ENCODE peak calls at places on chromosomes 2 and 18, in nine cellular contexts. F is H9, B is PC-9, N is GM23248, X is pancreas, E is ovary, U is breast epithelium, Q is K562, Y is tibial nerve. J is an unnamed sample. For H3K27me3, the result is how much of the 10 kb centered on the place peaks cover.

GRCh38 chr18:69585696-69586095 is 185.0 kb downstream of the DOK6 start:
- DNase-seq in F (no peak), B (no peak), N (no peak), X (no peak), E (no peak), U (no peak), Q (no peak), Y (no peak), J (no peak)

GRCh38 chr18:24677011-24677410 is 216.6 kb downstream of the HRH4 start:
- DNase-seq in F (no peak), B (no peak), N (peak), X (no peak), E (no peak), U (no peak), Q (no peak), Y (no peak), J (no peak)

GRCh38 chr2:60552096-60552850 is 1.2 kb downstream of the BCL11A start:
- DNase-seq in F (peak), B (no peak), N (peak), X (peak), E (peak), U (no peak), Q (no peak), Y (no peak), J (no peak)

GRCh38 chr2:36277146-36277808 is 78.3 kb upstream of the CRIM1 start:
- DNase-seq in F (no peak), B (peak), N (peak), X (no peak), E (no peak), U (no peak), Q (no peak), Y (no peak), J (no peak)

GRCh38 chr2:196130039-196130825 is 41.1 kb downstream of the STK17B start:
- DNase-seq in F (no peak), B (no peak), N (no peak), X (no peak), E (no peak), U (no peak), Q (no peak), Y (no peak), J (no peak)

GRCh38 chr2:119305497-119306195 is 61.0 kb downstream of the C2orf76 start:
- DNase-seq in F (no peak), B (no peak), N (peak), X (no peak), E (no peak), U (no peak), Q (no peak), Y (no peak), J (no peak)

GRCh38 chr2:237483018-237483731 is 3.9 kb upstream of the MLPH start:
- DNase-seq in F (no peak), B (peak), N (peak), X (no peak), E (no peak), U (peak), Q (no peak), Y (no peak), J (no peak)

GRCh38 chr2:39704540-39704939 is 38.8 kb downstream of the TMEM178A start:
- DNase-seq in F (no peak), B (no peak), N (no peak), X (no peak), E (no peak), U (no peak), Q (no peak), Y (no peak), J (no peak)

GRCh38 chr18:11733031-11733430 is 44.0 kb downstream of the GNAL start:
- DNase-seq in F (peak), B (peak), N (peak), X (peak), E (peak), U (peak), Q (peak), Y (peak), J (peak)

GRCh38 chr2:86333378-86333777 is 4.0 kb downstream of the REEP1 start:
- DNase-seq in F (no peak), B (no peak), N (no peak), X (no peak), E (no peak), U (no peak), Q (no peak), Y (no peak), J (no peak)

GRCh38 chr2:201880620-201881381 is 74.5 kb downstream of the CDK15 start:
- DNase-seq in F (no peak), B (no peak), N (peak), X (no peak), E (no peak), U (no peak), Q (peak), Y (no peak), J (no peak)

GRCh38 chr2:77513191-77513590 is 9.0 kb downstream of the LRRTM4 start:
- DNase-seq in F (no peak), B (no peak), N (no peak), X (no peak), E (no peak), U (no peak), Q (no peak), Y (no peak), J (no peak)

GRCh38 chr2:16628316-16628715 is 37.3 kb downstream of the CYRIA start:
- DNase-seq in F (no peak), B (peak), N (no peak), X (no peak), E (no peak), U (no peak), Q (no peak), Y (no peak), J (no peak)

GRCh38 chr2:16625759-16626158 is 39.9 kb downstream of the CYRIA start:
- DNase-seq in F (no peak), B (no peak), N (no peak), X (no peak), E (no peak), U (no peak), Q (no peak), Y (no peak), J (no peak)

GRCh38 chr2:16626497-16626896 is 39.1 kb downstream of the CYRIA start:
- DNase-seq in F (no peak), B (peak), N (peak), X (no peak), E (no peak), U (no peak), Q (no peak), Y (peak), J (no peak)

GRCh38 chr2:16625201-16625729 is 40.4 kb downstream of the CYRIA start:
- DNase-seq in F (no peak), B (no peak), N (no peak), X (no peak), E (peak), U (no peak), Q (no peak), Y (peak), J (no peak)

GRCh38 chr2:16626997-16627605 is 38.5 kb downstream of the CYRIA start:
- DNase-seq in F (no peak), B (peak), N (no peak), X (no peak), E (no peak), U (no peak), Q (no peak), Y (no peak), J (no peak)
- H3K27ac ChIP-seq in F (no peak), B (peak), N (no peak), X (no peak), E (no peak), U (peak), Q (no peak), Y (no peak), J (peak)

GRCh38 chr2:240963065-240963375 is 35.4 kb upstream of the SNED1 start:
- DNase-seq in F (peak), B (no peak), N (no peak), X (no peak), E (peak), U (peak), Q (no peak), Y (peak), J (peak)
- H3K27me3 ChIP-seq in F (under half), B (under half), N (under half), X (under half), E (under half), U (under half), Q (under half), Y (under half), J (under half)

GRCh38 chr18:79405781-79406575 is 10.2 kb downstream of the NFATC1 start:
- DNase-seq in F (no peak), B (no peak), N (no peak), X (peak), E (peak), U (no peak), Q (no peak), Y (peak), J (no peak)
- H3K27ac ChIP-seq in F (no peak), B (no peak), N (no peak), X (no peak), E (no peak), U (peak), Q (no peak), Y (peak), J (peak)

DNA sequence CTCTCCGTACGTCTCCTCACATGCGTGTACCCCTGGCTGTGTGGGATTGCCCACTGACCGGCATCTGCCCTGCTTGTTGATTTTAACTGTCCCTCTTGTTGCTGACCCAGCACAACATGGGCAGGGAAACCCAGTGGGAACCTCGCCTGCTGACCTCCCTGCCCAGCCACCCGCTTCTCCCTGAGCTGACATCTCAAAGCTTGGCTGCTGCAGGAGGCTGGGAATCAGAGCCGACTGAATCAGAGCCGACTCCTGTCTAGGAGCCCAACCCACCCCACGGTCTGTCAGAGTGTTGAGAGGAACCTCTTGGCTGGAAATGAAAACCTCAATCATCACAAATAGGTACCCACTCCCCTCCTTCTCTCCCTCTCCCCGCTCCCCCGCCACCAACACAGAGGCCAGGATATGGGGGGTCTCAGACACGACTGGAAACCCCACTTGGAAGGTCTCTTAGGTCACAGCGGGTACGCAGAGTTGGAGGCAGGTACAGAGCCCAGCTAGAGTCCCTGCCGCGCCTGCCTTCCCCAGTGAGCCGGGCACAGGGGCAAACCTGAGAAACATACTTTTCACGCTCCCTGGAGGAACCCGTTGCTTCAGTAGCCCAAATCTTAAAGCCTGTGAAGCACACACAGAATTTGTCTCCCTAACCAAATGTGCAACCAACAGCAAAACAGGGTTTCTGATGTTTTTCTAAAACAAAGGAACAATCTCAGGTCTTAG is 784 bp downstream of the EDAR start:
- DNase-seq in F (no peak), B (no peak), N (no peak), X (no peak), E (no peak), U (no peak), Q (no peak), Y (no peak), J (no peak)
- H3K27me3 ChIP-seq in F (under half), B (under half), N (half or more), X (under half), E (under half), U (under half), Q (under half), Y (under half), J (under half)

GRCh38 chr2:10774394-10774793 is 38.2 kb downstream of the PDIA6 start:
- DNase-seq in F (no peak), B (no peak), N (no peak), X (peak), E (no peak), U (no peak), Q (no peak), Y (no peak), J (no peak)
- H3K27ac ChIP-seq in F (no peak), B (no peak), N (no peak), X (no peak), E (no peak), U (peak), Q (no peak), Y (no peak), J (no peak)

GRCh38 chr2:21005700-21006422 is 38.0 kb downstream of the APOB start:
- DNase-seq in F (no peak), B (peak), N (no peak), X (no peak), E (no peak), U (no peak), Q (no peak), Y (no peak), J (no peak)

GRCh38 chr2:21005111-21005699 is 38.7 kb downstream of the APOB start:
- DNase-seq in F (no peak), B (peak), N (no peak), X (no peak), E (no peak), U (no peak), Q (no peak), Y (no peak), J (no peak)

GRCh38 chr2:21008014-21008789 is 35.7 kb downstream of the APOB start:
- DNase-seq in F (no peak), B (peak), N (no peak), X (no peak), E (no peak), U (no peak), Q (no peak), Y (no peak), J (no peak)

GRCh38 chr2:21007129-21008013 is 36.5 kb downstream of the APOB start:
- DNase-seq in F (no peak), B (peak), N (no peak), X (no peak), E (no peak), U (no peak), Q (no peak), Y (no peak), J (no peak)

GRCh38 chr2:21006423-21007128 is 37.3 kb downstream of the APOB start:
- DNase-seq in F (no peak), B (no peak), N (no peak), X (no peak), E (no peak), U (no peak), Q (no peak), Y (no peak), J (no peak)
- H3K27me3 ChIP-seq in F (under half), B (half or more), N (under half), X (under half), E (under half), U (under half), Q (under half), Y (under half), J (under half)

GRCh38 chr2:113260930-113261329 is 17.8 kb downstream of the PAX8 start:
- DNase-seq in F (no peak), B (no peak), N (no peak), X (no peak), E (no peak), U (no peak), Q (no peak), Y (no peak), J (no peak)
- H3K27ac ChIP-seq in F (no peak), B (no peak), N (no peak), X (no peak), E (no peak), U (no peak), Q (no peak), Y (no peak), J (no peak)

GRCh38 chr2:80302001-80302464 is 2.5 kb downstream of the LRRTM1 start:
- DNase-seq in F (peak), B (no peak), N (no peak), X (no peak), E (no peak), U (no peak), Q (no peak), Y (no peak), J (no peak)

GRCh38 chr2:80303006-80303741 is 1.4 kb downstream of the LRRTM1 start:
- DNase-seq in F (peak), B (no peak), N (peak), X (peak), E (no peak), U (no peak), Q (no peak), Y (no peak), J (peak)

GRCh38 chr2:80303825-80304521 is 579 bp downstream of the LRRTM1 start:
- DNase-seq in F (peak), B (no peak), N (peak), X (peak), E (no peak), U (no peak), Q (peak), Y (no peak), J (peak)

GRCh38 chr2:80302465-80303005 is 2.0 kb downstream of the LRRTM1 start:
- DNase-seq in F (peak), B (no peak), N (no peak), X (peak), E (no peak), U (no peak), Q (no peak), Y (no peak), J (no peak)

DNA sequence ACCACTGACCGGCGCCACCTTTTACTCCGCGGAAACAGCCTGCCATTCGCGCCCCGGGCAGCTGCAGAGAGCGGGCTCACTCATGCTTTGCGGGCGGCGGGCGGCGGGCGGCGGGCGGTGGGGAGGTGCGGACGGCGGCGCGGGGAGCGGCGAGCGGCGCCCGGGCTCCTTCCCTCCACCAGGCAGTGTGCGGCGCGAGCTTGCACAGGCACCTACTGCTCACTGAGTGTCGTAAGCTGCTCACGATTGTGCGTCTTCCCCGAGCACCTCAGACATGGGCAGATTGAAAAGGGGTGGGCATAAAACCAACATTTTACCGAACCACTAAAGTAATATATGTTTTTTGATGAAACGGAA is at the start of gene LRRTM1:
- DNase-seq in F (no peak), B (no peak), N (peak), X (peak), E (no peak), U (no peak), Q (peak), Y (no peak), J (peak)
- H3K27me3 ChIP-seq in F (under half), B (under half), N (under half), X (under half), E (under half), U (under half), Q (under half), Y (under half), J (under half)

GRCh38 chr18:23302514-23302851 is 150.6 kb upstream of the RIOK3 start:
- DNase-seq in F (no peak), B (no peak), N (no peak), X (no peak), E (no peak), U (no peak), Q (no peak), Y (no peak), J (no peak)
- H3K27ac ChIP-seq in F (no peak), B (peak), N (peak), X (no peak), E (no peak), U (no peak), Q (no peak), Y (no peak), J (no peak)

DNA sequence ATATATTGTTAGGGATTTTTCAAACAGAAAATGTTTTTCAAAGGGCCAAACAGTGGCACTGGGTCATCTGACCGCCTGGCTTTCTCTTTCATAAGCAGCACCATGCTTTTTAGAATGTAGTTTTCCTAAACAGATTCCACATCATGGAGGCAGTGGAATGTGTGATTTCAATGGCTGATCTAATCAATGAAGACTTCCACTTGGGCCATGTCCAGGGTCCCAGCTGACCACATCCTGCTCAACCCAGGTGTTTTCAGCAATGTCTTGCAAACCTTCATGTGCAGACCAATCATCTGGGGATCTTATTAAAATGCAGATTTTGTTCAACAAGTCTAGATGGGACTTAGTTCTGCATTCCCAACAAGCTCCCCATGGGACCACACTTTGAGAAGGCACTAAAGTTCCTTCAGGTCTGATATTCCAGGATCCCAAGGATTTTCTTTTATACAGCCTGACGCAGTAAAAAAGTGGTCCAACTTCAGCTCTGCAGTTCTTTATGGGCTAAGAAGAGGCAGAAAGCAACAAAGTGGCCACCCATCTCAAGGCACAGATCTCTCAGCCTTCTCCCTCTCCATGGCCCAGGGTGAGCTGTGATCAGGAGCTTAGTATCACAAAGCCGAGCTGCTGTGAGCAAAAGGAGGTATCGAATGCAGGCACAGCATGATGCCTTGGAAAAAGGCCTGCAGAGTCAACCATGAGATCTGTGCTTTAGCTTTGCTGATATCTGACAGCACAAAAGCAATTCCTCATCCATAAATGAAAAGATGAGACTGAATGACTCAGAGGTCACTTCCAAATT is 3.7 kb downstream of the ALKAL2 start:
- DNase-seq in F (peak), B (no peak), N (no peak), X (no peak), E (no peak), U (no peak), Q (no peak), Y (no peak), J (no peak)
- H3K27me3 ChIP-seq in F (under half), B (under half), N (under half), X (under half), E (under half), U (under half), Q (under half), Y (under half), J (under half)

J was measured in dorsolateral prefrontal cortex.